ENCODE peak calls at places on chromosomes 1 and 21, in four cellular contexts. Q, U, N and C are unnamed samples.

GRCh38 chr1:243597383-243597782 is 252.7 kb downstream of the AKT3 start:
- DNase-seq in Q (no peak), U (no peak), N (no peak), C (no peak)

GRCh38 chr1:22710688-22711024 is at the start of gene EPHB2:
- DNase-seq in Q (no peak), U (no peak), N (peak; percentile 24), C (no peak)

GRCh38 chr21:38712076-38712475 is 93.7 kb upstream of the ETS2 start:
- DNase-seq in Q (no peak), U (no peak), N (peak; percentile 44), C (peak; percentile 43)

GRCh38 chr1:36486436-36487335 is 4.0 kb upstream of the CSF3R start:
- DNase-seq in Q (no peak), U (no peak), N (no peak), C (no peak)

GRCh38 chr1:112625696-112626095 is 6.1 kb downstream of the CAPZA1 start:
- DNase-seq in Q (no peak), U (no peak), N (peak; percentile 19), C (no peak)

GRCh38 chr1:41862411-41863221 is 56.1 kb downstream of the HIVEP3 start:
- DNase-seq in Q (no peak), U (no peak), N (peak; percentile 82), C (peak; percentile 93)

GRCh38 chr1:37999434-38000232 is 5.7 kb downstream of the FHL3 start:
- DNase-seq in Q (no peak), U (no peak), N (no peak), C (no peak)

GRCh38 chr1:115214098-115214497 is 124.0 kb downstream of the NGF start:
- DNase-seq in Q (peak; percentile 68), U (no peak), N (no peak), C (no peak)

GRCh38 chr21:45306453-45306831 is 18.7 kb upstream of the POFUT2 start:
- DNase-seq in Q (no peak), U (no peak), N (no peak), C (no peak)

GRCh38 chr1:213164561-213164960 is 113.5 kb downstream of the RPS6KC1 start:
- DNase-seq in Q (no peak), U (no peak), N (no peak), C (no peak)

GRCh38 chr1:11845641-11846335 is 1.8 kb downstream of the NPPA start:
- DNase-seq in Q (no peak), U (no peak), N (peak; percentile 19), C (no peak)

GRCh38 chr1:237244778-237245177 is 202.8 kb downstream of the RYR2 start:
- DNase-seq in Q (peak; percentile 7), U (no peak), N (no peak), C (no peak)

GRCh38 chr1:61141288-61142044 is 59.1 kb downstream of the NFIA start:
- DNase-seq in Q (no peak), U (no peak), N (peak; percentile 94), C (peak; percentile 98)

GRCh38 chr1:76281306-76281705 is 206.8 kb downstream of the ST6GALNAC3 start:
- DNase-seq in Q (no peak), U (no peak), N (no peak), C (no peak)

GRCh38 chr1:48405400-48405799 is 66.6 kb downstream of the SPATA6 start:
- DNase-seq in Q (no peak), U (no peak), N (no peak), C (peak; percentile 9)

GRCh38 chr1:20367626-20368025 is 77.0 kb downstream of the VWA5B1 start:
- DNase-seq in Q (no peak), U (no peak), N (no peak), C (no peak)

GRCh38 chr1:179953974-179954493 is 576 bp upstream of the CEP350 start:
- DNase-seq in Q (no peak), U (no peak), N (peak; percentile 57), C (no peak)

GRCh38 chr1:20484526-20485462 is 1.2 kb downstream of the CAMK2N1 start:
- DNase-seq in Q (no peak), U (no peak), N (no peak), C (no peak)

GRCh38 chr1:165483412-165483811 is 38.5 kb upstream of the RXRG start:
- DNase-seq in Q (no peak), U (no peak), N (no peak), C (no peak)
- H3K27me3 ChIP-seq in Q (no peaks in the 10 kb centered on the region), U (no peaks in the 10 kb centered on the region), N (peaks cover 13% of the 10 kb centered on the region), C (peaks cover 77% of the 10 kb centered on the region)

GRCh38 chr1:3771108-3772026 is 1.2 kb upstream of the SMIM1 start:
- DNase-seq in Q (no peak), U (no peak), N (no peak), C (no peak)
- H3K4me1 ChIP-seq in Q (peaks cover 57% of the 10 kb centered on the region), U (peaks cover 10% of the 10 kb centered on the region), N (peaks cover 18% of the 10 kb centered on the region), C (no peaks in the 10 kb centered on the region)

GRCh38 chr1:224458296-224458695 is 23.7 kb upstream of the WDR26 start:
- DNase-seq in Q (no peak), U (no peak), N (no peak), C (no peak)
- H3K27ac ChIP-seq in Q (peak overlapping the region; percentile 81), U (no peak overlapping the region), N (no peak overlapping the region), C (no peak overlapping the region)

GRCh38 chr1:44609412-44609767 is 64.9 kb downstream of the TMEM53 start:
- DNase-seq in Q (no peak), U (peak; percentile 28), N (no peak), C (no peak)

GRCh38 chr1:44605904-44606615 is 68.2 kb downstream of the TMEM53 start:
- DNase-seq in Q (no peak), U (no peak), N (no peak), C (peak; percentile 77)

GRCh38 chr1:44606701-44607281 is 67.5 kb downstream of the TMEM53 start:
- DNase-seq in Q (no peak), U (no peak), N (no peak), C (no peak)

GRCh38 chr1:44609768-44610526 is 64.3 kb downstream of the TMEM53 start:
- DNase-seq in Q (no peak), U (no peak), N (no peak), C (no peak)

GRCh38 chr1:44608141-44608540 is 66.1 kb downstream of the TMEM53 start:
- DNase-seq in Q (no peak), U (no peak), N (no peak), C (no peak)
- H3K27me3 ChIP-seq in Q (no peaks in the 10 kb centered on the region), U (no peaks in the 10 kb centered on the region), N (no peaks in the 10 kb centered on the region), C (peaks cover 5% of the 10 kb centered on the region)

DNA sequence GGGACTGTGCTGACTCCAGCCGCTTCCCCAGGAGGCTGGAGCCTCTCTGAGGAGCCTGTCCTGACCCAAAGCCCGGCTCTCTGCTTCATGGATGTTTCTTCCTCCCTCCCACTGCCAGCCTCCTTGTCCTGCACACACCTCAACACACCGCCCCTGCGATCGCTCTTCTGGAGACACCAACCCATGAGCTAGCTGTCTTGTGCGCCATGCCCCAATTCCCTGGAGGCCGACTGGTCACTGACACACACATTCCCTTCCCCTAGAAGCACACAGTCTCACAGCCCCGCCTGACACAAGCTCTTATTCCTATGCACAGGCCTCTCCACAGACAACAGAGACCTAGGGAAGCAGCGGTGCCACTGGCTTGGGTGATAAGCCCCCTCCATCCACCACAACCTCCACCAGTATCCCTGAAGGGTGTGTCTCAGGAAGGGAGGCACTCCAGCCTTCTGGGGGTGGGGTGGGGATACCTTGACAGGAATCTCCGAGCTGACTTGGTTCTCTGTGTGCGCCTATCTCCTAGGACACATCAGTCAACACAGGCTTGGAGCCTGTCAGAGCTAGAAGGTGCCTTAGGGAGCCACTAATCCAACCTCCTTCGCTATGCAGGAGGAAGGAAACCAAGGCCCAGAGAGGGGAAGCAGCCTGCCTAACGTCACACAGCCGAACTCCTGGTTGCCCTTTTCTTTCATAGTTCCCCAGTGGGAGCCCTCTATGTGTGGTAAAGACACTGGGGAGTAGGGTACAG is 31.1 kb downstream of the AHDC1 start:
- DNase-seq in Q (no peak), U (no peak), N (no peak), C (peak; percentile 46)
- H3K4me1 ChIP-seq in Q (peaks cover 97% of the 10 kb centered on the region), U (peaks cover 11% of the 10 kb centered on the region), N (peaks cover 88% of the 10 kb centered on the region), C (peaks cover 14% of the 10 kb centered on the region)